ENCODE peak calls at places on chromosomes 7 and 10, in seven cellular contexts. One of them, this sample, is unnamed. For H3K4me1, the result is how much of the 10 kb centered on the place peaks cover.

GRCh38 chr10:32189400-32190084 is 133.3 kb upstream of the KIF5B start:
- DNase-seq in body of pancreas: peak
- DNase-seq in neuronal stem cell: no peak
- DNase-seq in right cardiac atrium: no peak
- DNase-seq in CD8-positive, alpha-beta T cell: no peak
- DNase-seq in hepatocyte: peak
- DNase-seq in A549: no peak
- DNase-seq in this sample: no peak

GRCh38 chr10:20272575-20272974 is 456.3 kb downstream of the PLXDC2 start:
- DNase-seq in body of pancreas: no peak
- DNase-seq in neuronal stem cell: no peak
- DNase-seq in right cardiac atrium: no peak
- DNase-seq in CD8-positive, alpha-beta T cell: no peak
- DNase-seq in hepatocyte: no peak
- DNase-seq in A549: no peak
- DNase-seq in this sample: no peak

GRCh38 chr7:151485006-151485732 is 34.5 kb downstream of the RHEB start:
- DNase-seq in body of pancreas: peak
- DNase-seq in neuronal stem cell: no peak
- DNase-seq in right cardiac atrium: no peak
- DNase-seq in CD8-positive, alpha-beta T cell: no peak
- DNase-seq in hepatocyte: no peak
- DNase-seq in A549: no peak
- DNase-seq in this sample: no peak

GRCh38 chr10:112360308-112361270 is 13.3 kb upstream of the ACSL5 start:
- DNase-seq in body of pancreas: peak
- DNase-seq in neuronal stem cell: no peak
- DNase-seq in right cardiac atrium: peak
- DNase-seq in CD8-positive, alpha-beta T cell: no peak
- DNase-seq in hepatocyte: no peak
- DNase-seq in A549: no peak
- DNase-seq in this sample: no peak

GRCh38 chr7:17021205-17021604 is 139.4 kb upstream of the AGR3 start:
- DNase-seq in body of pancreas: peak
- DNase-seq in neuronal stem cell: no peak
- DNase-seq in right cardiac atrium: no peak
- DNase-seq in CD8-positive, alpha-beta T cell: no peak
- DNase-seq in hepatocyte: peak
- DNase-seq in A549: no peak
- DNase-seq in this sample: no peak

GRCh38 chr10:12549297-12549696 is 199.9 kb downstream of the CAMK1D start:
- DNase-seq in body of pancreas: no peak
- DNase-seq in neuronal stem cell: no peak
- DNase-seq in right cardiac atrium: no peak
- DNase-seq in CD8-positive, alpha-beta T cell: no peak
- DNase-seq in hepatocyte: no peak
- DNase-seq in A549: no peak
- DNase-seq in this sample: no peak

GRCh38 chr7:101816499-101817030 is 861 bp upstream of the CUX1 start:
- DNase-seq in body of pancreas: peak
- DNase-seq in neuronal stem cell: no peak
- DNase-seq in right cardiac atrium: peak
- DNase-seq in CD8-positive, alpha-beta T cell: no peak
- DNase-seq in hepatocyte: peak
- DNase-seq in A549: no peak
- DNase-seq in this sample: no peak

GRCh38 chr10:116691544-116692126 is 50.7 kb downstream of the HSPA12A start:
- DNase-seq in body of pancreas: peak
- DNase-seq in neuronal stem cell: no peak
- DNase-seq in right cardiac atrium: peak
- DNase-seq in CD8-positive, alpha-beta T cell: no peak
- DNase-seq in hepatocyte: no peak
- DNase-seq in A549: no peak
- DNase-seq in this sample: no peak

GRCh38 chr10:86594535-86594934 is 59.8 kb upstream of the OPN4 start:
- DNase-seq in body of pancreas: no peak
- DNase-seq in neuronal stem cell: no peak
- DNase-seq in right cardiac atrium: no peak
- DNase-seq in CD8-positive, alpha-beta T cell: no peak
- DNase-seq in hepatocyte: no peak
- DNase-seq in A549: no peak
- DNase-seq in this sample: no peak

GRCh38 chr7:158527495-158527894 is 60.1 kb downstream of the PTPRN2 start:
- DNase-seq in body of pancreas: no peak
- DNase-seq in neuronal stem cell: no peak
- DNase-seq in right cardiac atrium: no peak
- DNase-seq in CD8-positive, alpha-beta T cell: no peak
- DNase-seq in hepatocyte: no peak
- DNase-seq in A549: no peak
- DNase-seq in this sample: no peak

GRCh38 chr7:131369354-131369753 is 41.7 kb downstream of the MKLN1 start:
- DNase-seq in body of pancreas: no peak
- DNase-seq in neuronal stem cell: no peak
- DNase-seq in right cardiac atrium: no peak
- DNase-seq in CD8-positive, alpha-beta T cell: no peak
- DNase-seq in hepatocyte: no peak
- DNase-seq in A549: no peak
- DNase-seq in this sample: no peak

DNA sequence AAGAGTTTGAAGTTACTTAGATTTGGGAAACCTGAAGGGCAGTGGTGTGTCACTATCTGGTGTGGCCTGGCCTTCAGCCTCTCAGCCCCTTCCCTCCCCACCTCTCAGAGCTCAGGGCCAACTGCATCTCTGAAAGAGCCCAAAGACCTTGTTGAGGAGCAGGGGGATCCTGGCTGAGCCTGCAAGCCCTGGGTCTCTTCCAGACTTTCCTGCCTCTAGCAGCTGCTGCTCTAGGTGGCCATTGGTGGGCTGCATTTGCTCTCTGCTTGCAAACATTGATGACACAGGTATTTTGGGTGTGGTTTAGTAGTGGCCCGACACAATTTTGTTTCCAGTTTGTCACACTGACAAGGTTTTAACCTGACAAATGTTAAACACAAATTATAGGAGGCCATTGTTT is 3.1 kb upstream of the UPP1 start:
- DNase-seq in body of pancreas: no peak
- DNase-seq in neuronal stem cell: no peak
- DNase-seq in right cardiac atrium: no peak
- DNase-seq in CD8-positive, alpha-beta T cell: no peak
- DNase-seq in hepatocyte: no peak
- DNase-seq in A549: no peak
- DNase-seq in this sample: no peak
- H3K4me1 ChIP-seq in body of pancreas: under half
- H3K4me1 ChIP-seq in neuronal stem cell: under half
- H3K4me1 ChIP-seq in right cardiac atrium: under half
- H3K4me1 ChIP-seq in CD8-positive, alpha-beta T cell: half or more
- H3K4me1 ChIP-seq in hepatocyte: under half
- H3K4me1 ChIP-seq in A549: half or more
- H3K4me1 ChIP-seq in this sample: under half

GRCh38 chr7:876972-877311 is 588 bp downstream of the GET4 start:
- DNase-seq in body of pancreas: no peak
- DNase-seq in neuronal stem cell: peak
- DNase-seq in right cardiac atrium: no peak
- DNase-seq in CD8-positive, alpha-beta T cell: no peak
- DNase-seq in hepatocyte: no peak
- DNase-seq in A549: peak
- DNase-seq in this sample: no peak
- H3K4me1 ChIP-seq in body of pancreas: half or more
- H3K4me1 ChIP-seq in neuronal stem cell: under half
- H3K4me1 ChIP-seq in right cardiac atrium: under half
- H3K4me1 ChIP-seq in CD8-positive, alpha-beta T cell: under half
- H3K4me1 ChIP-seq in hepatocyte: under half
- H3K4me1 ChIP-seq in A549: under half
- H3K4me1 ChIP-seq in this sample: under half

DNA sequence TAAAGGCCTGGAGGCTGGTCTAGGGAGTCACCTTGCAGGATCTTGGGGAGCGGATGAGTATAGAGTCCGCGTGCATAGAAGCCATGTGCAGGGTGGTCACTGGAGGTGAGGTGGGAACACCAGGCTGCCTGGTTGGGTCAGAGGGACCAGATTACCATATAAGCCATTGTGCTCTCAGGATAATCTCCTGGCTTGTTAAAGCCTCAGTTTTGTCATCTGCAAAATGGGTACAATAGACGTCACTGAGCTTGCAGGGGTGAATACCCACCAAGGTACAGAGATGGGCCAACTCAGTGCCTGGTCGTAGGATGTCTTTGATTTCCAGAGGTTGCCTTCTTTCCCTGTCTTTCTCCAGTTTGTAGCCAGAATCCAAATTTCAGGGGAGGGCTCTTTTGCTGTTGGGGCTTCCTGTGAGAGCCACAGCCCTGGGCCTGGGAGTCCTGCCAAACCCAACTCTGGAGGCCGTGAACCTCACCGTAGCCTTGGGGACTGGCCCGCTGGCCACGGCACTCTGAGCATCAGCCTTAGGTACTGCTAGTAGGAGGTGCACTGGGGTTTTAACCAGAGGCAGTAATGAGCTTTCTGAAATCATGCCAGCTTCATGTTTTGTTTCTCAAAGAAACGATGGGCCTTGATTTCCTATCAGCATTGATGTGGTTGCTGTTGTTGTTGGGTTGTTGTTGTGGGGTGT is 35.6 kb downstream of the ZMIZ1 start:
- DNase-seq in body of pancreas: peak
- DNase-seq in neuronal stem cell: no peak
- DNase-seq in right cardiac atrium: peak
- DNase-seq in CD8-positive, alpha-beta T cell: no peak
- DNase-seq in hepatocyte: no peak
- DNase-seq in A549: no peak
- DNase-seq in this sample: no peak
- H3K4me1 ChIP-seq in body of pancreas: half or more
- H3K4me1 ChIP-seq in neuronal stem cell: under half
- H3K4me1 ChIP-seq in right cardiac atrium: half or more
- H3K4me1 ChIP-seq in CD8-positive, alpha-beta T cell: under half
- H3K4me1 ChIP-seq in hepatocyte: under half
- H3K4me1 ChIP-seq in A549: half or more
- H3K4me1 ChIP-seq in this sample: under half

GRCh38 chr10:113496124-113496523 is 56.7 kb upstream of the HABP2 start:
- DNase-seq in body of pancreas: no peak
- DNase-seq in neuronal stem cell: no peak
- DNase-seq in right cardiac atrium: no peak
- DNase-seq in CD8-positive, alpha-beta T cell: no peak
- DNase-seq in hepatocyte: no peak
- DNase-seq in A549: no peak
- DNase-seq in this sample: no peak
- H3K4me1 ChIP-seq in body of pancreas: under half
- H3K4me1 ChIP-seq in neuronal stem cell: under half
- H3K4me1 ChIP-seq in right cardiac atrium: under half
- H3K4me1 ChIP-seq in CD8-positive, alpha-beta T cell: under half
- H3K4me1 ChIP-seq in hepatocyte: under half
- H3K4me1 ChIP-seq in A549: under half
- H3K4me1 ChIP-seq in this sample: under half

GRCh38 chr10:10687751-10688150 is 329.9 kb upstream of the CELF2 start:
- DNase-seq in body of pancreas: no peak
- DNase-seq in neuronal stem cell: no peak
- DNase-seq in right cardiac atrium: no peak
- DNase-seq in CD8-positive, alpha-beta T cell: no peak
- DNase-seq in hepatocyte: no peak
- DNase-seq in A549: no peak
- DNase-seq in this sample: no peak

GRCh38 chr10:10680496-10680895 is 337.2 kb upstream of the CELF2 start:
- DNase-seq in body of pancreas: peak
- DNase-seq in neuronal stem cell: no peak
- DNase-seq in right cardiac atrium: no peak
- DNase-seq in CD8-positive, alpha-beta T cell: no peak
- DNase-seq in hepatocyte: peak
- DNase-seq in A549: no peak
- DNase-seq in this sample: no peak

GRCh38 chr10:10684972-10685371 is 332.7 kb upstream of the CELF2 start:
- DNase-seq in body of pancreas: no peak
- DNase-seq in neuronal stem cell: no peak
- DNase-seq in right cardiac atrium: no peak
- DNase-seq in CD8-positive, alpha-beta T cell: no peak
- DNase-seq in hepatocyte: no peak
- DNase-seq in A549: no peak
- DNase-seq in this sample: no peak

DNA sequence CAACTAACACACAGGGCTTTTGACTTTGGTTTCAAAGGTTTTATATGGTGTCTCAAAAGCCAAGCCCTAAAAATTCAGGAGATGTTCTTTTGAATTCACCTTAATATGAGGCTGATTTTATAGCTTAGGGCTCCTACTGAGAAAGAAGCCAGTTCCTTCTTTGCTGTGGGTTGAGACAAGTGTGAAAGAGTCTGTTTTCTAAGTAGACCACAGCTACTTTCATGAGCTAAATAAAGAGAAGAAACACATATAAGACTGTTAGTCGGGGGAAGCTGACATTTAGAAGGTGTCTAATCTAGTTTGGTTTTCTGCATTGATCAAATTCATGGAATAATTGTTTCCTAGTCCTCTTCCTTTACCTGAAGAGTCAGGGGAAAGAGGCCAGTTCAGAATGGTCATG is 332.1 kb upstream of the CELF2 start:
- DNase-seq in body of pancreas: no peak
- DNase-seq in neuronal stem cell: no peak
- DNase-seq in right cardiac atrium: no peak
- DNase-seq in CD8-positive, alpha-beta T cell: no peak
- DNase-seq in hepatocyte: no peak
- DNase-seq in A549: no peak
- DNase-seq in this sample: no peak
- H3K4me1 ChIP-seq in body of pancreas: under half
- H3K4me1 ChIP-seq in neuronal stem cell: under half
- H3K4me1 ChIP-seq in right cardiac atrium: under half
- H3K4me1 ChIP-seq in CD8-positive, alpha-beta T cell: under half
- H3K4me1 ChIP-seq in hepatocyte: under half
- H3K4me1 ChIP-seq in A549: under half
- H3K4me1 ChIP-seq in this sample: under half

GRCh38 chr10:104686829-104687228 is 45.7 kb downstream of the SORCS3 start:
- DNase-seq in body of pancreas: no peak
- DNase-seq in neuronal stem cell: no peak
- DNase-seq in right cardiac atrium: no peak
- DNase-seq in CD8-positive, alpha-beta T cell: no peak
- DNase-seq in hepatocyte: no peak
- DNase-seq in A549: no peak
- DNase-seq in this sample: no peak
- H3K4me1 ChIP-seq in body of pancreas: under half
- H3K4me1 ChIP-seq in neuronal stem cell: under half
- H3K4me1 ChIP-seq in right cardiac atrium: under half
- H3K4me1 ChIP-seq in CD8-positive, alpha-beta T cell: under half
- H3K4me1 ChIP-seq in hepatocyte: under half
- H3K4me1 ChIP-seq in A549: under half
- H3K4me1 ChIP-seq in this sample: under half

DNA sequence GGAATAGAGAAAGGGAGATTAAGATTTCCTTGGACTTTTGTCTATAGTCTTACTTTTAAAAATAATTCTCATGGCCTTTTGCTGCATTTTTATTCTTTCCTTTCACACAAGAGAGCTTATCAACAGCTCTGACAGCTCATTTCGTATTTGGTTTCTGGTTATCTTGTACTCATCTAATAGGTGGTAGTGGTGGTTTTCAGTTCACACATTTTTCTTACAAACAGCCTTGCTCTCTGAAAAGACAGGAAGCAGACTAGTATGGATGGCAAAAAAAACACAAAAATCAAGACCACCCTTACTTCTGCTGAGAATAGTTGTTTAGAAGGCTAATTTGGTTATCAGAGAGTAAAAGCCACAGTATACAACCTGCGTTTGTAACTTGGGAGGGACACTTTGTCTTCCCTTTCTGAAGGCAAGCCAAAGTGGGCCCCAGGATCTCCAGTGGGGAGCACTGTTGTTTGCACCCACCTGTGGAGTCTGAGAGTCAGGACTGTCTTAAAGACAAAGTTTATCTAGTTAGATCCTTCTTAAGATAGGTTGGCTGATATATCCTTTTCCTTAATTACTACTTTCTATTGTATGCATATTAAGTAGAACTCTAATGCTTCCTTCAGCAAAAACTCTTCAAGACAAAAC is 68.0 kb downstream of the PIP4K2A start:
- DNase-seq in body of pancreas: no peak
- DNase-seq in neuronal stem cell: no peak
- DNase-seq in right cardiac atrium: no peak
- DNase-seq in CD8-positive, alpha-beta T cell: no peak
- DNase-seq in hepatocyte: no peak
- DNase-seq in A549: no peak
- DNase-seq in this sample: peak
- H3K4me1 ChIP-seq in body of pancreas: under half
- H3K4me1 ChIP-seq in neuronal stem cell: under half
- H3K4me1 ChIP-seq in right cardiac atrium: under half
- H3K4me1 ChIP-seq in CD8-positive, alpha-beta T cell: half or more
- H3K4me1 ChIP-seq in hepatocyte: under half
- H3K4me1 ChIP-seq in A549: under half
- H3K4me1 ChIP-seq in this sample: half or more